ENCODE peak calls at places on chromosome 15, in seven cellular contexts. E is GM04504; F is Peyer's patch; A is LNCaP clone FGC; X is AG08396; G is activated naive CD8-positive, alpha-beta T cell treated with anti-CD3 and anti-CD28 coated beads for 36 hours; B is stimulated activated CD4-positive, alpha-beta T cell treated with anti-CD3 and anti-CD28 coated beads, Interleukin-12 subunit alpha, Interleukin-12 subunit beta, amount 100 ng/mL, for 4 hours. M is an unnamed sample.

GRCh38 chr15:52181938-52182780 is 9.0 kb downstream of the GNB5 start:
- DNase-seq in G (no peak), X (no peak), F (no peak), B (no peak), E (no peak), A (no peak), M (no peak)

GRCh38 chr15:39310633-39311032 is 270.2 kb upstream of the THBS1 start:
- DNase-seq in E (no peak), A (no peak), G (no peak), F (no peak), B (no peak), X (no peak), M (no peak)

GRCh38 chr15:70528270-70528706 is 235.1 kb downstream of the UACA start:
- DNase-seq in F (peak; percentile 77), A (no peak), B (peak; percentile 43), X (no peak), G (peak; percentile 67), E (no peak), M (peak; percentile 30)

GRCh38 chr15:60773255-60773654 is 294.3 kb upstream of the ICE2 start:
- DNase-seq in B (no peak), G (no peak), X (no peak), A (no peak), E (no peak), F (no peak), M (no peak)

GRCh38 chr15:70569139-70569717 is 194.1 kb downstream of the UACA start:
- DNase-seq in G (no peak), X (peak; percentile 58), B (no peak), E (peak; percentile 70), F (no peak), A (no peak), M (peak; percentile 56)

GRCh38 chr15:83582386-83582785 is 71.5 kb upstream of the ADAMTSL3 start:
- DNase-seq in A (no peak), X (no peak), E (no peak), B (no peak), G (no peak), F (no peak), M (no peak)

GRCh38 chr15:32718082-32718821 is 448 bp downstream of the GREM1 start:
- DNase-seq in B (no peak), X (peak; percentile 34), F (peak; percentile 53), G (no peak), E (no peak), A (no peak), M (peak; percentile 16)

GRCh38 chr15:58383876-58384275 is 47.9 kb upstream of the LIPC start:
- DNase-seq in F (no peak), X (no peak), E (no peak), B (peak; percentile 23), G (peak; percentile 51), A (no peak), M (no peak)

GRCh38 chr15:63075072-63075995 is 32.8 kb downstream of the TPM1 start:
- DNase-seq in B (no peak), F (no peak), E (no peak), G (no peak), X (no peak), A (no peak), M (no peak)

GRCh38 chr15:40063563-40064011 is 24.6 kb upstream of the SRP14 start:
- DNase-seq in X (peak; percentile 62), G (no peak), E (peak; percentile 73), F (no peak), A (no peak), B (no peak), M (no peak)

GRCh38 chr15:68619303-68619698 is 40.5 kb downstream of the CORO2B start:
- DNase-seq in B (no peak), F (no peak), E (no peak), X (no peak), G (no peak), A (no peak), M (no peak)

GRCh38 chr15:90957105-90957790 is 2.6 kb downstream of the RCCD1 start:
- DNase-seq in F (peak; percentile 68), X (peak; percentile 68), B (no peak), A (no peak), G (no peak), E (no peak), M (no peak)

M was measured in foreskin melanocyte.